ENCODE peak calls at places on chromosomes 2 and 18, in eight cellular contexts. One of them, this sample, is unnamed.

GRCh38 chr18:76518543-76519155 is 23.6 kb upstream of the ZNF516 start:
- DNase-seq in endothelial cell of umbilical vein: peak
- DNase-seq in pancreas: no peak
- DNase-seq in mesothelial cell of epicardium: peak
- DNase-seq in fibroblast of lung: peak
- DNase-seq in fibroblast of pulmonary artery: peak
- DNase-seq in OCI-LY7: no peak
- DNase-seq in HL-60: no peak
- DNase-seq in this sample: no peak

GRCh38 chr2:36538345-36538744 is 59.6 kb downstream of the FEZ2 start:
- DNase-seq in OCI-LY7: no peak
- DNase-seq in mesothelial cell of epicardium: no peak
- DNase-seq in endothelial cell of umbilical vein: no peak
- DNase-seq in fibroblast of lung: no peak
- DNase-seq in HL-60: no peak
- DNase-seq in fibroblast of pulmonary artery: peak
- DNase-seq in pancreas: no peak
- DNase-seq in this sample: no peak

GRCh38 chr2:191617589-191617988 is 60.3 kb upstream of the NABP1 start:
- DNase-seq in HL-60: peak
- DNase-seq in fibroblast of pulmonary artery: no peak
- DNase-seq in pancreas: no peak
- DNase-seq in OCI-LY7: peak
- DNase-seq in mesothelial cell of epicardium: no peak
- DNase-seq in fibroblast of lung: no peak
- DNase-seq in endothelial cell of umbilical vein: no peak
- DNase-seq in this sample: peak

GRCh38 chr18:51138936-51139335 is 58.5 kb downstream of the MEX3C start:
- DNase-seq in OCI-LY7: no peak
- DNase-seq in pancreas: no peak
- DNase-seq in HL-60: no peak
- DNase-seq in endothelial cell of umbilical vein: no peak
- DNase-seq in fibroblast of lung: no peak
- DNase-seq in fibroblast of pulmonary artery: no peak
- DNase-seq in mesothelial cell of epicardium: no peak
- DNase-seq in this sample: no peak

GRCh38 chr2:120941571-120941970 is 205.9 kb downstream of the GLI2 start:
- DNase-seq in fibroblast of pulmonary artery: no peak
- DNase-seq in HL-60: no peak
- DNase-seq in mesothelial cell of epicardium: no peak
- DNase-seq in pancreas: no peak
- DNase-seq in fibroblast of lung: no peak
- DNase-seq in endothelial cell of umbilical vein: no peak
- DNase-seq in OCI-LY7: no peak
- DNase-seq in this sample: no peak

GRCh38 chr2:68423966-68424650 is 43.0 kb downstream of the FBXO48 start:
- DNase-seq in pancreas: no peak
- DNase-seq in fibroblast of lung: no peak
- DNase-seq in mesothelial cell of epicardium: no peak
- DNase-seq in OCI-LY7: peak
- DNase-seq in fibroblast of pulmonary artery: no peak
- DNase-seq in endothelial cell of umbilical vein: no peak
- DNase-seq in HL-60: peak
- DNase-seq in this sample: no peak

GRCh38 chr2:10300997-10301945 is 1.4 kb upstream of the HPCAL1 start:
- DNase-seq in HL-60: no peak
- DNase-seq in endothelial cell of umbilical vein: no peak
- DNase-seq in fibroblast of pulmonary artery: no peak
- DNase-seq in mesothelial cell of epicardium: no peak
- DNase-seq in pancreas: no peak
- DNase-seq in OCI-LY7: no peak
- DNase-seq in fibroblast of lung: no peak
- DNase-seq in this sample: no peak

GRCh38 chr2:159272166-159272565 is 14.3 kb downstream of the WDSUB1 start:
- DNase-seq in endothelial cell of umbilical vein: no peak
- DNase-seq in fibroblast of pulmonary artery: no peak
- DNase-seq in mesothelial cell of epicardium: no peak
- DNase-seq in HL-60: no peak
- DNase-seq in pancreas: no peak
- DNase-seq in OCI-LY7: no peak
- DNase-seq in fibroblast of lung: no peak
- DNase-seq in this sample: no peak

GRCh38 chr2:197838036-197838435 is 33.6 kb downstream of the PLCL1 start:
- DNase-seq in endothelial cell of umbilical vein: peak
- DNase-seq in fibroblast of lung: peak
- DNase-seq in fibroblast of pulmonary artery: peak
- DNase-seq in pancreas: no peak
- DNase-seq in HL-60: no peak
- DNase-seq in OCI-LY7: no peak
- DNase-seq in mesothelial cell of epicardium: no peak
- DNase-seq in this sample: no peak

GRCh38 chr2:199994296-199994695 is 38.9 kb downstream of the MAIP1 start:
- DNase-seq in endothelial cell of umbilical vein: no peak
- DNase-seq in fibroblast of lung: peak
- DNase-seq in fibroblast of pulmonary artery: no peak
- DNase-seq in pancreas: no peak
- DNase-seq in HL-60: no peak
- DNase-seq in mesothelial cell of epicardium: no peak
- DNase-seq in OCI-LY7: no peak
- DNase-seq in this sample: no peak

GRCh38 chr2:27720004-27720551 is 51.4 kb upstream of the MRPL33 start:
- DNase-seq in pancreas: no peak
- DNase-seq in endothelial cell of umbilical vein: peak
- DNase-seq in HL-60: no peak
- DNase-seq in fibroblast of pulmonary artery: peak
- DNase-seq in fibroblast of lung: peak
- DNase-seq in OCI-LY7: no peak
- DNase-seq in mesothelial cell of epicardium: no peak
- DNase-seq in this sample: peak

GRCh38 chr2:106745468-106745867 is 140.5 kb downstream of the ST6GAL2 start:
- DNase-seq in HL-60: no peak
- DNase-seq in fibroblast of pulmonary artery: no peak
- DNase-seq in endothelial cell of umbilical vein: no peak
- DNase-seq in fibroblast of lung: no peak
- DNase-seq in pancreas: no peak
- DNase-seq in OCI-LY7: no peak
- DNase-seq in mesothelial cell of epicardium: no peak
- DNase-seq in this sample: no peak

GRCh38 chr18:41326311-41326710 is 628.7 kb upstream of the PIK3C3 start:
- DNase-seq in mesothelial cell of epicardium: no peak
- DNase-seq in fibroblast of lung: peak
- DNase-seq in pancreas: no peak
- DNase-seq in fibroblast of pulmonary artery: peak
- DNase-seq in HL-60: no peak
- DNase-seq in OCI-LY7: no peak
- DNase-seq in endothelial cell of umbilical vein: no peak
- DNase-seq in this sample: no peak

GRCh38 chr2:199440118-199440517 is 17.6 kb downstream of the SATB2 start:
- DNase-seq in fibroblast of pulmonary artery: no peak
- DNase-seq in OCI-LY7: no peak
- DNase-seq in pancreas: no peak
- DNase-seq in mesothelial cell of epicardium: no peak
- DNase-seq in fibroblast of lung: no peak
- DNase-seq in HL-60: no peak
- DNase-seq in endothelial cell of umbilical vein: no peak
- DNase-seq in this sample: no peak

GRCh38 chr2:239609162-239609561 is 208.3 kb upstream of the HDAC4 start:
- DNase-seq in mesothelial cell of epicardium: no peak
- DNase-seq in pancreas: no peak
- DNase-seq in OCI-LY7: no peak
- DNase-seq in fibroblast of lung: no peak
- DNase-seq in HL-60: no peak
- DNase-seq in endothelial cell of umbilical vein: no peak
- DNase-seq in fibroblast of pulmonary artery: no peak
- DNase-seq in this sample: no peak

DNA sequence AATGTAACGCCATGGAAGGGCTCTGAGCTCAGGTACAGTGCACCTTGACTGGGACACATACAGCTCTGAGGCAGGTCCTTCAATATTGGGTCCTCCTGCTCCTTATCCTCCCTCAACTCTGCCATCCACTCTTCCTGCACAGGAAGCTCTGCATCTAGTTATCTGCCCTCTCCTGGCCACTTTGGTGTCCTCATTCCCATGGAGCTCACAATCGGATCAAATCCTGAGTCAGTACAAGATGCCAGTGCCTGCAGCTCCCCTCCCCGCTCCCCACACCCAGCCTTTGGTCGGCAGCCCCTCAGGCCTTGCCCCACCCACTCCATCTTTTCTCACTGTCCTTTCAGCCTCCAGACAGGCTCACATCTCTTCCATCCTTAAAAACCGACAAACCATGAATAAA is 58.0 kb downstream of the LRRFIP1 start:
- DNase-seq in HL-60: no peak
- DNase-seq in fibroblast of lung: no peak
- DNase-seq in mesothelial cell of epicardium: no peak
- DNase-seq in fibroblast of pulmonary artery: peak
- DNase-seq in pancreas: no peak
- DNase-seq in endothelial cell of umbilical vein: no peak
- DNase-seq in OCI-LY7: no peak
- DNase-seq in this sample: no peak
- TF ChIP-seq CTCF in HL-60: no peak
- TF ChIP-seq CTCF in fibroblast of lung: peak
- TF ChIP-seq CTCF in mesothelial cell of epicardium: no peak
- TF ChIP-seq CTCF in fibroblast of pulmonary artery: peak
- TF ChIP-seq CTCF in pancreas: no peak
- TF ChIP-seq CTCF in endothelial cell of umbilical vein: peak
- TF ChIP-seq CTCF in OCI-LY7: peak
- TF ChIP-seq CTCF in this sample: no peak

DNA sequence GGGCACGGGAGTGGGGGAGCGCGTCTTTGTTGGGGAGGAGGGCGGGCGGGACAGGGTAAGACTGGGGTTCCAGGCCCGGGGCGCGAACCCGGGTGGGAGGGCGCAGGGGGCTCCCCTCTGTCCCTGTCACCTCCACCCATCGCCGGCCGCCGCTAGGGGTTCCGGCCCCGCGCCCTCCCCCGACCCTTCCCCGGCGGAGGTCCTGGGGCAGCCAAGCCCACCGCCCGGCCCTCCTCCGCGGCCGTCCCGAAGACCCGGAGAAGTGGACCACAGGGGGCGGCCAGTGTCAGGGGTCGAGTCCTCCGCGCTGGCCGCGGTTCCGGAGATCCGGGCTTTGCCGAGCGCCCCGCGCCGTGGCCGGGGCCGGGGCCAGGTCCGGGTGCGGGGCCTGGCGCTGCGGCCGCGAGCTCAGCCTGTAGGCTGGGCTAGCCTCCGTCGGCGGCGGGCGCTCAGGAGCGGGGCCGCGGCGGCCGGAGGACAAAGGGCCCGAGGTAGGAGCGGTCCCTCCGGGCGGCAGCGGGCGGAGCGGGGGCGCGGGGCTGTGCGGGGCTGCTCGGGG is 16.6 kb upstream of the E2F6 start:
- DNase-seq in fibroblast of pulmonary artery: no peak
- DNase-seq in fibroblast of lung: no peak
- DNase-seq in endothelial cell of umbilical vein: no peak
- DNase-seq in pancreas: no peak
- DNase-seq in OCI-LY7: no peak
- DNase-seq in mesothelial cell of epicardium: peak
- DNase-seq in HL-60: no peak
- DNase-seq in this sample: no peak
- TF ChIP-seq CTCF in fibroblast of pulmonary artery: no peak
- TF ChIP-seq CTCF in fibroblast of lung: no peak
- TF ChIP-seq CTCF in endothelial cell of umbilical vein: no peak
- TF ChIP-seq CTCF in pancreas: no peak
- TF ChIP-seq CTCF in OCI-LY7: no peak
- TF ChIP-seq CTCF in mesothelial cell of epicardium: no peak
- TF ChIP-seq CTCF in HL-60: no peak
- TF ChIP-seq CTCF in this sample: no peak

DNA sequence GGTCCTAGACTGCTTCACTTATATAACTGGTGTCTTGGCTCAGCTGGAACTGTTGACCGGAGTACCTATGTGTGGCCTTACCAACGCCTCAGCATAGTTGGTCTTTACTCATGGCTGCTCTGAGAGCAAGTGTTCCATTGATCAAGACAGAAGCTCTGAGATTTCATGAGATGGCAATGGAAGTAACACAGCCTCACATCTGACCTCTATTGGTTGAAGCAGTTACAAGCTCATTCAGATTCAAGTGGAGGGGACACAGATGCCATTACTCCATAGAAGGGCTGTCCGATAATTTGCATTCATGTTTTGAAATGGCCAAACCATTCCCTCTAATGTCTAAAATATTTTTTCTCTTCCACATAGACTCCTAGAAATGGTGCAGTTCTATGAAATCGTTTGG is 46.4 kb upstream of the STK39 start:
- DNase-seq in fibroblast of pulmonary artery: no peak
- DNase-seq in HL-60: no peak
- DNase-seq in endothelial cell of umbilical vein: no peak
- DNase-seq in fibroblast of lung: no peak
- DNase-seq in mesothelial cell of epicardium: no peak
- DNase-seq in pancreas: no peak
- DNase-seq in OCI-LY7: no peak
- DNase-seq in this sample: no peak
- TF ChIP-seq CTCF in fibroblast of pulmonary artery: peak
- TF ChIP-seq CTCF in HL-60: no peak
- TF ChIP-seq CTCF in endothelial cell of umbilical vein: no peak
- TF ChIP-seq CTCF in fibroblast of lung: no peak
- TF ChIP-seq CTCF in mesothelial cell of epicardium: no peak
- TF ChIP-seq CTCF in pancreas: no peak
- TF ChIP-seq CTCF in OCI-LY7: no peak
- TF ChIP-seq CTCF in this sample: no peak

GRCh38 chr2:53476800-53477199 is 290.8 kb upstream of the CHAC2 start:
- DNase-seq in OCI-LY7: no peak
- DNase-seq in mesothelial cell of epicardium: no peak
- DNase-seq in endothelial cell of umbilical vein: no peak
- DNase-seq in HL-60: no peak
- DNase-seq in pancreas: no peak
- DNase-seq in fibroblast of pulmonary artery: no peak
- DNase-seq in fibroblast of lung: no peak
- DNase-seq in this sample: peak

GRCh38 chr2:53475766-53476165 is 291.8 kb upstream of the CHAC2 start:
- DNase-seq in fibroblast of lung: no peak
- DNase-seq in endothelial cell of umbilical vein: no peak
- DNase-seq in pancreas: no peak
- DNase-seq in fibroblast of pulmonary artery: no peak
- DNase-seq in OCI-LY7: no peak
- DNase-seq in mesothelial cell of epicardium: no peak
- DNase-seq in HL-60: no peak
- DNase-seq in this sample: no peak

GRCh38 chr2:53475320-53475719 is 292.3 kb upstream of the CHAC2 start:
- DNase-seq in HL-60: no peak
- DNase-seq in pancreas: no peak
- DNase-seq in mesothelial cell of epicardium: no peak
- DNase-seq in fibroblast of lung: peak
- DNase-seq in OCI-LY7: no peak
- DNase-seq in endothelial cell of umbilical vein: no peak
- DNase-seq in fibroblast of pulmonary artery: no peak
- DNase-seq in this sample: peak

GRCh38 chr2:53473762-53474161 is 293.8 kb upstream of the CHAC2 start:
- DNase-seq in HL-60: no peak
- DNase-seq in endothelial cell of umbilical vein: no peak
- DNase-seq in pancreas: peak
- DNase-seq in mesothelial cell of epicardium: no peak
- DNase-seq in OCI-LY7: no peak
- DNase-seq in fibroblast of lung: peak
- DNase-seq in fibroblast of pulmonary artery: no peak
- DNase-seq in this sample: no peak

DNA sequence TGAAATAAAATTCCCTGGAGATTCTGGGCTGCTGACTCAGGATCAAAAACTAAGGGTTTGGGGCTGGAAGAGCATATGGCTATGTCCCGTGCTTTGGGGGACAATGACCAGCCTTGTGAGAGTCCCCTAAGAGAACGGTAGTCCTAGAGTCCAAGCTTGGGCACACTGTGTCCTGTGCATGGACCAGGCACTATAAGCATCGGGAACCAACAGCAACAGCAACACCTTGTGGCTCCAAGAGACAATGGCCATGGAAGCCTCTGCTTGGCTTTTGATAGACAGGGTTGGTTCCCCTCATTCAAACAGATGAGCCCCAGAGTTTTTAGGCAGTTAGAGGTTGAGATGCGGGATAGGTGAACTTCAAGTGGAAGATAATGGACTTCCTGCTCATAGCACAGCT is 294.4 kb upstream of the CHAC2 start:
- DNase-seq in fibroblast of lung: no peak
- DNase-seq in pancreas: peak
- DNase-seq in mesothelial cell of epicardium: no peak
- DNase-seq in endothelial cell of umbilical vein: no peak
- DNase-seq in OCI-LY7: peak
- DNase-seq in fibroblast of pulmonary artery: peak
- DNase-seq in HL-60: no peak
- DNase-seq in this sample: no peak
- TF ChIP-seq CTCF in fibroblast of lung: no peak
- TF ChIP-seq CTCF in pancreas: no peak
- TF ChIP-seq CTCF in mesothelial cell of epicardium: no peak
- TF ChIP-seq CTCF in endothelial cell of umbilical vein: no peak
- TF ChIP-seq CTCF in OCI-LY7: peak
- TF ChIP-seq CTCF in fibroblast of pulmonary artery: peak
- TF ChIP-seq CTCF in HL-60: peak
- TF ChIP-seq CTCF in this sample: no peak

This sample was measured in Calu3.